ENCODE peak calls at places on chromosome X, in four cellular contexts. E is WTC11; D is SK-N-DZ; S is activated CD8-positive, alpha-beta T cell treated with anti-CD3 and anti-CD28 coated beads, Interleukin-2, amount 10 ng/mL, durations not matched to agents 7 days and 5 days. Y is an unnamed sample.

GRCh38 chrX:115948018-115948923 is 222.3 kb upstream of the AGTR2 start:
- DNase-seq in D (peak), E (no peak), S (no peak), Y (no peak)

GRCh38 chrX:47936224-47936939 is 67.4 kb downstream of the ZNF182 start:
- DNase-seq in E (peak), S (peak), D (no peak), Y (no peak)

GRCh38 chrX:130330706-130331105 is 9.0 kb upstream of the SLC25A14 start:
- DNase-seq in S (peak), E (peak), D (peak), Y (peak)

GRCh38 chrX:134512566-134512965 is 52.6 kb downstream of the HPRT1 start:
- DNase-seq in D (no peak), S (no peak), E (no peak), Y (no peak)

GRCh38 chrX:42732506-42732905 is 45.5 kb downstream of the PPP1R2C start:
- DNase-seq in D (no peak), E (no peak), S (no peak), Y (no peak)

GRCh38 chrX:132532955-132533354 is 44.1 kb upstream of the MBNL3 start:
- DNase-seq in D (no peak), E (no peak), S (no peak), Y (no peak)

GRCh38 chrX:51804741-51805140 is 61.5 kb downstream of the GSPT2 start:
- DNase-seq in S (no peak), E (no peak), D (no peak), Y (no peak)

GRCh38 chrX:139844163-139844562 is 88.7 kb downstream of the ATP11C start:
- DNase-seq in S (no peak), D (no peak), E (no peak), Y (no peak)

GRCh38 chrX:45743906-45744625 is 543.4 kb upstream of the DIPK2B start:
- DNase-seq in E (no peak), D (no peak), S (no peak), Y (no peak)

GRCh38 chrX:12614266-12614665 is 176.9 kb upstream of the PRPS2 start:
- DNase-seq in D (no peak), S (no peak), E (no peak), Y (no peak)

GRCh38 chrX:323721-324628 is 5.4 kb upstream of the GTPBP6 start:
- DNase-seq in S (no peak), D (peak), E (peak), Y (peak)

GRCh38 chrX:13898084-13898483 is 81.2 kb upstream of the GPM6B start:
- DNase-seq in S (no peak), D (peak), E (peak), Y (no peak)

GRCh38 chrX:20857746-20858145 is 516.5 kb upstream of the CNKSR2 start:
- DNase-seq in E (no peak), S (no peak), D (no peak), Y (no peak)

Y was measured in activated CD8-positive, alpha-beta memory T cell treated with anti-CD3 and anti-CD28 coated beads, Interleukin-2, amount 10 ng/mL, durations not matched to agents 7 days and 5 days.